ENCODE peak calls at places on chromosomes 12 and 14, in five cellular contexts. N is mesenchymal stem cell, R is neuronal stem cell, T is trophoblast cell, H is H1. A is an unnamed sample.

GRCh38 chr14:102140750-102141145 is 1.1 kb downstream of the WDR20 start:
- DNase-seq in N (peak), R (no peak), T (no peak), H (no peak), A (no peak)

GRCh38 chr12:108609535-108610335 is 11.9 kb upstream of the TMEM119 start:
- DNase-seq in N (peak), R (no peak), T (no peak), H (no peak), A (no peak)

GRCh38 chr14:77319416-77319815 is 1.3 kb downstream of the POMT2 start:
- DNase-seq in N (peak), R (no peak), T (no peak), H (no peak), A (no peak)

GRCh38 chr12:42372154-42372791 is 46.3 kb downstream of the PPHLN1 start:
- DNase-seq in N (peak), R (peak), T (peak), H (no peak), A (no peak)

GRCh38 chr14:53156238-53156637 is 3.1 kb upstream of the DDHD1 start:
- DNase-seq in N (no peak), R (no peak), T (no peak), H (no peak), A (no peak)

GRCh38 chr12:124581299-124581698 is 13.9 kb upstream of the NCOR2 start:
- DNase-seq in N (no peak), R (no peak), T (no peak), H (no peak), A (no peak)

GRCh38 chr12:43576162-43576561 is 24.2 kb upstream of the ADAMTS20 start:
- DNase-seq in N (no peak), R (no peak), T (no peak), H (no peak), A (no peak)

GRCh38 chr12:132410849-132411248 is 79.1 kb upstream of the FBRSL1 start:
- DNase-seq in N (no peak), R (no peak), T (no peak), H (no peak), A (no peak)

GRCh38 chr14:64878775-64879634 is 702 bp downstream of the SPTB start:
- DNase-seq in N (peak), R (peak), T (no peak), H (no peak), A (peak)

DNA sequence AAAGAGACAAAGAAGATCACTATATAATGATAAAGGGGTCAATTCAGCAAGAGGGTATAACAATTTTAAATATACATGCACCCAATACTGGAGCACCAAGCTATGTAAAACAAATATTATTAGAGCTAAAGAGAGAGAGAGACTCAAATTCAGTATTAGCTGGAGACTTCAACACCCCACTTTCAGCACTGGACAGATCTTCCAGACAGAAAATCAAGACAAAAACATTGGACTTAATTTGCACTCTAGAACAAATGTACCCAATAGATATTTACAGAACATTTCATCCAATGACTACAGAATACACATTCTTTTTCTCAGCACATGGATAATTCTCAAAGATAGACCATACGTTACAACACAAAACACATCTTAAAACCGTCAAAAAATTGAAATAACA is 81.0 kb downstream of the KLHL28 start:
- DNase-seq in N (no peak), R (no peak), T (no peak), H (no peak), A (no peak)
- H4K91ac ChIP-seq in N (no peak), R (no peak), T (no peak), H (no peak), A (no peak)

GRCh38 chr12:6280672-6281071 is 29.8 kb upstream of the PLEKHG6 start:
- DNase-seq in N (no peak), R (no peak), T (no peak), H (no peak), A (no peak)
- H3K14ac ChIP-seq in N (peak), R (no peak), T (peak), H (no peak), A (no peak)

GRCh38 chr12:118189761-118190181 is 53.8 kb downstream of the PEBP1 start:
- DNase-seq in N (peak), R (peak), T (no peak), H (no peak), A (peak)
- H2BK12ac ChIP-seq in N (peak), R (no peak), T (no peak), H (peak), A (no peak)

DNA sequence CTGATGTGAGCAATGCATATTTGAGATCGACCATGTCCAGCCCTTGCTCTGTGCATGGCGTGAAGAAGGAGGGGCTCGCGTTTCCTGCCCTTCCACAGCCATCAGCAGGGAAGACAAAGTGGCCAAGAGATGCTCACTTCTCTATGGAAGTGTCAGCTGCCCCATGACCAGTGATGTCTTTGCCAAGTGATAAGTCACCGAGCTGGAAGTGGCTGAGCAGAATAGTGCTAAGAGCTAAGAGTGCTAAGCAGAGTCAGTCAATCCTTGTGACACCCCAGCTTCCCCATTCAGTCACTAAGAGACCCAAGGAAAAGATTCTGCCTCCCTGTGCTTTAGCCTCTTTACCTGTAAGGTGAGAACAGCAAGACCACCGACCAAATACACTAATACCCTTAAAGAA is 50.5 kb upstream of the CEP83 start:
- DNase-seq in N (no peak), R (no peak), T (no peak), H (no peak), A (no peak)
- H4K91ac ChIP-seq in N (no peak), R (no peak), T (no peak), H (no peak), A (no peak)

DNA sequence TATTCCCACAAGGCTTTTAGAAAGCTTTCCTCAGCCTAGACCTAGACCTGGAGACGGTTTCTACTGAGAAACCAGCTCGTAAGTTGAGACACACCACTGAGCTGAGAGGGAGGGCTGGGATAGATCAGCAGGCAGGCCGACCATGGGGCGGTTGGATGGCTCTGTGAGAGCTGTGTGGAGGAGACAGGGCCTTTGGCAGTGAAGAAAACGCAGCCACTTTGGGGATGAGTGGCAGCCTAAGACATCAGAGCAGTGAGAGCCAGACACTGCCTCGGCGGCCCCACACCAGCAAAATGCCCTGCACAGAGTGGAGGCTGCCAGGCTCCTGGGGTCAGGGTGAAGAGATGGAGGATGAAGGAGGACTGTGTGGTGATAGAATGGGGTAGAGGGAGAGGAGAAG is 46.0 kb downstream of the CACNA2D4 start:
- DNase-seq in N (no peak), R (no peak), T (no peak), H (no peak), A (no peak)
- H3K14ac ChIP-seq in N (no peak), R (no peak), T (no peak), H (no peak), A (no peak)

GRCh38 chr14:23145794-23146422 is 26.9 kb upstream of the CEBPE start:
- DNase-seq in N (peak), R (no peak), T (peak), H (no peak), A (no peak)

GRCh38 chr14:23146980-23147379 is 27.9 kb upstream of the CEBPE start:
- DNase-seq in N (no peak), R (no peak), T (no peak), H (no peak), A (no peak)

GRCh38 chr14:23146423-23146910 is 27.4 kb upstream of the CEBPE start:
- DNase-seq in N (no peak), R (no peak), T (peak), H (no peak), A (no peak)

GRCh38 chr14:23148596-23149249 is 29.7 kb upstream of the CEBPE start:
- DNase-seq in N (peak), R (no peak), T (no peak), H (no peak), A (no peak)

DNA sequence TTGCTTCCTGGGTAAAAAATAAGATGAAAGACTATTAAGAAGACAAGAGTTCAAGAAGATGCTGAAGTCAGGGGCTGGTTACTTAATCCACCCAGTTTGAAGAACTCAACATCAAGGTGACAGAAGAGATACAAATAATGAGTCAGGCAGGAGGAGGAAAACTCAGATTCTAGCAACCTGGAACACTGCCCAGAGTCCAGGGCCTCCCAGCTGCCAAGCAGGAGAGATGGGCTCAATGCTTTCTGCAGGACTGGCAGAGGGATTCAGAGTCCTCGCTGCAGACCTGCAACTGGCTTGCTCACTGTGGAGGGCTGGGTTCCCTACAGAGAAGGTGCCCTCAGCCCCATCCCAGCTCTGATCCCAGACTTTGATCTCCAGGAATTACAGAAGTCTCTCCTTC is 28.6 kb upstream of the CEBPE start:
- DNase-seq in N (peak), R (no peak), T (no peak), H (no peak), A (no peak)
- H2BK12ac ChIP-seq in N (no peak), R (no peak), T (peak), H (no peak), A (no peak)

GRCh38 chr14:100415226-100415625 is 92.1 kb downstream of the SLC25A47 start:
- DNase-seq in N (no peak), R (no peak), T (peak), H (no peak), A (no peak)

GRCh38 chr14:100417466-100417865 is 94.3 kb downstream of the SLC25A47 start:
- DNase-seq in N (peak), R (peak), T (peak), H (peak), A (peak)

GRCh38 chr14:100419856-100420255 is 96.7 kb downstream of the SLC25A47 start:
- DNase-seq in N (no peak), R (no peak), T (no peak), H (no peak), A (peak)

GRCh38 chr14:100416081-100416480 is 92.9 kb downstream of the SLC25A47 start:
- DNase-seq in N (no peak), R (no peak), T (peak), H (no peak), A (no peak)

DNA sequence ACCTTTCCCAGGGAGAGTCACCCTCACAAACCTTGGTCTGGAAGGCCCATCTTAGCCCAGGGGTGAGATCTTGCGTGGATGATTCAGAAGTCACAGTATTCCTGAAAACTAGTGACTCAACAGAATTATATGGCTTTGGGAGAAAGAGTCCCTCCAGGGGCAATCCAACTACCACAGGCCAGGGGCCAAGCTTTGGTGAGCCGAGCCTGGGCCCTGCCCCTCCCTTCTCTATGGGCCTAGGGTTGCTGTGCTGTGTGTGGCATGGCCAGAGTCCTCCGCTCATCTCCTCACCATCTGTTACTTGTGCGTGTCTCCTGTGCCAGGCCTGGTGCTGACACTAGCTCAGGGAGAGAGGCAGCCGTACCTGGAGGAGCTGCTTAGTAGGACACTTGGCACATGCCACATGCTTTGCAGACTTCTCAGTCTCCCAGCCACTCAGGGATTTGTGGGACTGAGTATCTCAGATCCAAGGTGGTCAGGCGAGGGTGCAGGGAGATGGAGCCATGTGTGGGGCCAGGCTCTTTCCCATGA is 93.8 kb downstream of the SLC25A47 start:
- DNase-seq in N (peak), R (no peak), T (peak), H (no peak), A (no peak)
- H4K91ac ChIP-seq in N (peak), R (no peak), T (no peak), H (peak), A (no peak)